ENCODE peak calls at places on chromosome 15, in five cellular contexts. S is upper lobe of right lung, X is left ventricle myocardium inferior, E is fibroblast of lung, D is body of pancreas. U is an unnamed sample.

GRCh38 chr15:88513195-88513594 is 33.3 kb downstream of the DET1 start:
- DNase-seq in S (no peak), X (no peak), E (peak), D (no peak), U (no peak)

GRCh38 chr15:77497108-77497737 is 76.5 kb downstream of the HMG20A start:
- DNase-seq in S (peak), X (peak), E (peak), D (peak), U (no peak)

GRCh38 chr15:78671626-78672211 is 30.7 kb upstream of the CHRNB4 start:
- DNase-seq in S (no peak), X (no peak), E (no peak), D (no peak), U (no peak)

GRCh38 chr15:39016706-39017105 is 452.1 kb upstream of the RASGRP1 start:
- DNase-seq in S (no peak), X (no peak), E (peak), D (no peak), U (no peak)

GRCh38 chr15:50345298-50345697 is 9.7 kb downstream of the GABPB1 start:
- DNase-seq in S (no peak), X (no peak), E (no peak), D (no peak), U (no peak)

GRCh38 chr15:68650901-68651709 is 72.3 kb downstream of the CORO2B start:
- DNase-seq in S (peak), X (no peak), E (no peak), D (peak), U (no peak)

GRCh38 chr15:23629234-23629805 is 18.3 kb downstream of the MAGEL2 start:
- DNase-seq in S (no peak), X (no peak), E (peak), D (no peak), U (no peak)

GRCh38 chr15:35067501-35068347 is 17.4 kb downstream of the NANOGP8 start:
- DNase-seq in S (no peak), X (no peak), E (no peak), D (no peak), U (no peak)

GRCh38 chr15:23395832-23396231 is 41.3 kb downstream of the GOLGA8S start:
- DNase-seq in S (peak), X (no peak), E (no peak), D (no peak), U (no peak)

GRCh38 chr15:100849021-100849831 is 30.4 kb upstream of the ALDH1A3 start:
- DNase-seq in S (peak), X (peak), E (peak), D (peak), U (no peak)

GRCh38 chr15:35867371-35867770 is 321.4 kb upstream of the DPH6 start:
- DNase-seq in S (no peak), X (no peak), E (peak), D (no peak), U (no peak)

GRCh38 chr15:68641376-68641775 is 62.6 kb downstream of the CORO2B start:
- DNase-seq in S (peak), X (no peak), E (no peak), D (no peak), U (no peak)

GRCh38 chr15:35986072-35986666 is 440.2 kb upstream of the DPH6 start:
- DNase-seq in S (no peak), X (peak), E (no peak), D (no peak), U (no peak)

GRCh38 chr15:68380456-68380855 is 51.5 kb downstream of the ITGA11 start:
- DNase-seq in S (peak), X (no peak), E (no peak), D (no peak), U (no peak)

GRCh38 chr15:62765916-62766315 is 276.6 kb upstream of the TPM1 start:
- DNase-seq in S (no peak), X (no peak), E (no peak), D (no peak), U (no peak)

GRCh38 chr15:64456634-64457108 is 3.7 kb upstream of the ZNF609 start:
- DNase-seq in S (no peak), X (no peak), E (peak), D (no peak), U (no peak)

GRCh38 chr15:78536134-78536533 is 4.1 kb upstream of the PSMA4 start:
- DNase-seq in S (no peak), X (no peak), E (peak), D (no peak), U (no peak)

GRCh38 chr15:74725241-74725774 is at the start of gene CYP1A1:
- DNase-seq in S (peak), X (peak), E (peak), D (peak), U (no peak)

GRCh38 chr15:77282333-77282732 is 137.6 kb downstream of the PEAK1 start:
- DNase-seq in S (no peak), X (no peak), E (peak), D (no peak), U (peak)

GRCh38 chr15:72042865-72043264 is 75.1 kb downstream of the MYO9A start:
- DNase-seq in S (no peak), X (no peak), E (no peak), D (no peak), U (no peak)

GRCh38 chr15:97521390-97521789 is 439.1 kb upstream of the ARRDC4 start:
- DNase-seq in S (no peak), X (no peak), E (no peak), D (no peak), U (no peak)

GRCh38 chr15:101013769-101014223 is 94.6 kb downstream of the LRRK1 start:
- DNase-seq in S (no peak), X (no peak), E (no peak), D (no peak), U (no peak)

GRCh38 chr15:68816158-68816557 is 4.5 kb downstream of the ANP32A start:
- DNase-seq in S (no peak), X (no peak), E (no peak), D (no peak), U (no peak)

GRCh38 chr15:96333194-96334016 is 2.9 kb downstream of the NR2F2 start:
- DNase-seq in S (peak), X (no peak), E (peak), D (peak), U (no peak)

GRCh38 chr15:101193063-101193712 is 58.7 kb downstream of the CHSY1 start:
- DNase-seq in S (no peak), X (peak), E (no peak), D (no peak), U (no peak)

GRCh38 chr15:85010114-85010471 is 28.4 kb downstream of the PDE8A start:
- DNase-seq in S (no peak), X (no peak), E (no peak), D (no peak), U (no peak)

GRCh38 chr15:26023691-26024090 is 160.6 kb upstream of the ATP10A start:
- DNase-seq in S (no peak), X (no peak), E (no peak), D (no peak), U (no peak)

GRCh38 chr15:26024241-26024640 is 161.1 kb upstream of the ATP10A start:
- DNase-seq in S (no peak), X (no peak), E (no peak), D (no peak), U (no peak)

GRCh38 chr15:26023231-26023630 is 160.1 kb upstream of the ATP10A start:
- DNase-seq in S (no peak), X (no peak), E (peak), D (no peak), U (no peak)

GRCh38 chr15:26017665-26018064 is 154.5 kb upstream of the ATP10A start:
- DNase-seq in S (no peak), X (no peak), E (no peak), D (no peak), U (no peak)

DNA sequence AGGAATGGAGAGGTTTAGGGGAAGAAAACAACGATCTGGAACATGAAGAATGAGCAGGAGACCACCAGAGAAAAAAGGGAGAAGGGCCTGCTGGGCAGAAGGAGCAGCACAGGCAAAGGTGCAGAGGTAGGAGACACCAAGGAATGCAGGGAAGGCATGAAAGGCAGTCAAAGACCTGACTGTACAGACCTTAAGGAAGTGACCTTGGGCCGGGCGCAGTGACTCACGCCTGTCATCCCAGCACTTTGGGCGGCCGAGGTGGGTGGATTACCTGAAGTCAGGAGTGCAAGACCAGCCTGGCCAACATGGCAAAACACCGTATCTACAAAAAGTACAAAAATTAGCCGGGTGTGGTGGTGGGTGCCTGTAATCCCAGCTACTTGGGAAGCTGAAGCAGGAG is 157.7 kb upstream of the ATP10A start:
- DNase-seq in S (no peak), X (no peak), E (no peak), D (no peak), U (no peak)
- TF ChIP-seq CTCF in S (no peak), X (no peak), E (no peak), D (no peak), U (no peak)

GRCh38 chr15:25345943-25346342 is 92.9 kb downstream of the UBE3A start:
- DNase-seq in S (no peak), X (peak), E (peak), D (no peak), U (no peak)
- TF ChIP-seq CTCF in S (no peak), X (peak), E (peak), D (no peak), U (peak)

DNA sequence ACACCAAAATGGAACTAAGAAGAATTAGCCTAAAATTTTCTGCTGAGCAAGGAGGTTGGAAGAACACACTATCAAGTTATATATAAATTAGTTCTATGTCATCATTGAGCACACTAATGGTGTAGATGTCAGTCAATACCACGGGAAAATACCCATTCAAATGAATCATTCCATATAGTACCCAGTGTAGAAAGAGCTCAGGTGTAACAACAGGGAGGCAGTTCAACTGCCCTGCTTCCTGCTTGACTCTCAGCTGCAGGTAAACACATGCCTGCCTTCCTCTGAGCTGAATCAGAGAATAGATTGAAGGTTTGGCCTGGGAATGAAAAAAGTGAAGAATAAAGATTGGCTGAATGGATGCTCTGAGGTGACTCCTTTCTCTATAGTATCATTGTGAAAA is 1088.0 kb downstream of the AGBL1 start:
- DNase-seq in S (no peak), X (no peak), E (no peak), D (no peak), U (no peak)
- TF ChIP-seq CTCF in S (no peak), X (no peak), E (no peak), D (no peak), U (no peak)

GRCh38 chr15:43516801-43517353 is 531 bp upstream of the MAP1A start:
- DNase-seq in S (peak), X (no peak), E (peak), D (no peak), U (no peak)

GRCh38 chr15:43516185-43516584 is 1.2 kb upstream of the MAP1A start:
- DNase-seq in S (peak), X (peak), E (peak), D (no peak), U (no peak)

GRCh38 chr15:43515731-43516130 is 1.7 kb upstream of the MAP1A start:
- DNase-seq in S (peak), X (no peak), E (no peak), D (no peak), U (no peak)

GRCh38 chr15:43513550-43513949 is 3.9 kb upstream of the MAP1A start:
- DNase-seq in S (no peak), X (no peak), E (no peak), D (no peak), U (no peak)

GRCh38 chr15:43514241-43515057 is 3.0 kb upstream of the MAP1A start:
- DNase-seq in S (peak), X (peak), E (peak), D (no peak), U (no peak)
- TF ChIP-seq CTCF in S (peak), X (peak), E (peak), D (peak), U (peak)

GRCh38 chr15:95287774-95288173 is 1042.7 kb upstream of the NR2F2 start:
- DNase-seq in S (no peak), X (no peak), E (peak), D (no peak), U (no peak)

GRCh38 chr15:95284487-95284886 is 1046.0 kb upstream of the NR2F2 start:
- DNase-seq in S (no peak), X (no peak), E (no peak), D (no peak), U (no peak)

GRCh38 chr15:95286911-95287769 is 1043.4 kb upstream of the NR2F2 start:
- DNase-seq in S (no peak), X (no peak), E (peak), D (no peak), U (no peak)

GRCh38 chr15:95286316-95286880 is 1044.1 kb upstream of the NR2F2 start:
- DNase-seq in S (no peak), X (no peak), E (no peak), D (no peak), U (no peak)

DNA sequence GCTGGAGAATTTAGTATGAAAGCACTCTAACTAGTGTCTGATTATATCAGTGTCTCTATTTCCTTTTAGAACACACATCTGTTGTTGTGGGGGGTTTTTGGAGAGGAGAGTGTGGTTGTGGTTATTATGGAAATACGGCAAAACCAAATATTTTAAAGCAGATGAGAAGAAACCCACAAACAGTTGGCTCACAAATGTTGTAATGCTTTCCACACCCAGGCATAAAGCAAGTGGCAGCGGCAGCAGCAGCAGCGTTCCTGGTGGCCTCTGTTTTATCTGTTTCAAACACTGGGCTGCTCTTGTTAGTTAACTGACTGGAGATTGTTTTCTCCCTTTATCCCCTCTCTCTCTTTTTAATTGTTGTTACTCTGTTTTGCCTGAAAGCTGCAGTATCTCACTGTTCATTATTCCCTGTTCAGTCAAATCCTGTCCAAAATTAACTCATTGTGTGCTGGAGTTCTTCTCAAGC is 1045.5 kb upstream of the NR2F2 start:
- DNase-seq in S (no peak), X (no peak), E (peak), D (no peak), U (no peak)
- TF ChIP-seq CTCF in S (peak), X (no peak), E (peak), D (no peak), U (peak)

GRCh38 chr15:58083526-58083925 is 18.0 kb upstream of the ALDH1A2 start:
- DNase-seq in S (no peak), X (no peak), E (no peak), D (no peak), U (no peak)
- TF ChIP-seq CTCF in S (no peak), X (no peak), E (no peak), D (no peak), U (no peak)

GRCh38 chr15:45087513-45087912 is 26.5 kb downstream of the DUOX2 start:
- DNase-seq in S (no peak), X (no peak), E (no peak), D (no peak), U (no peak)
- TF ChIP-seq CTCF in S (no peak), X (no peak), E (no peak), D (no peak), U (no peak)

U was measured in AG04450.